ENCODE peak calls at places on chromosomes 6 and 20, in six cellular contexts. Y is HS-27A; K is NCI-H1436; O is stimulated activated CD4-positive, alpha-beta T cell treated with anti-CD3 and anti-CD28 coated beads, Interleukin-2, amount 100 ng/mL, for 24 hours; J is PC-9; C is HTR-8/SVneo. L is an unnamed sample.

GRCh38 chr20:63073738-63074065 is 66.9 kb upstream of the BHLHE23 start:
- DNase-seq in C (no peak), O (no peak), Y (no peak), K (no peak), J (no peak), L (no peak)

GRCh38 chr20:21184810-21185209 is 58.9 kb downstream of the KIZ start:
- DNase-seq in O (no peak), J (no peak), C (no peak), K (no peak), Y (no peak), L (no peak)

GRCh38 chr6:134636221-134636830 is 313.6 kb downstream of the ALDH8A1 start:
- DNase-seq in Y (no peak), O (peak), K (no peak), C (no peak), J (no peak), L (peak)

GRCh38 chr6:149723771-149724417 is 6.0 kb upstream of the LATS1 start:
- DNase-seq in O (peak), C (peak), Y (no peak), K (peak), J (peak), L (no peak)

GRCh38 chr20:25061103-25061799 is 3.3 kb upstream of the ACSS1 start:
- DNase-seq in O (no peak), Y (no peak), J (no peak), C (no peak), K (no peak), L (no peak)

GRCh38 chr6:71463061-71463460 is 174.4 kb downstream of the OGFRL1 start:
- DNase-seq in O (no peak), Y (no peak), C (no peak), J (no peak), K (no peak), L (no peak)

GRCh38 chr20:13910492-13910891 is 79.9 kb downstream of the SEL1L2 start:
- DNase-seq in Y (no peak), K (no peak), O (no peak), C (no peak), J (no peak), L (no peak)

GRCh38 chr20:57092112-57092899 is 174.1 kb downstream of the BMP7 start:
- DNase-seq in C (peak), K (no peak), J (peak), Y (no peak), O (peak), L (peak)

GRCh38 chr6:24614048-24614420 is 32.0 kb downstream of the KIAA0319 start:
- DNase-seq in O (no peak), K (no peak), J (no peak), C (no peak), Y (no peak), L (no peak)

L was measured in NCI-H1930.